ENCODE peak calls at places on chromosome 19, in seven cellular contexts. Z is Caco-2, F is neural progenitor cell, Q is heart left ventricle, H is psoas muscle, S is mammary epithelial cell, R is PC-3. V is an unnamed sample.

GRCh38 chr19:2050991-2051770 is at the start of gene MKNK2:
- DNase-seq in Z (peak), S (peak), H (peak), R (peak), F (peak), Q (peak), V (peak)

GRCh38 chr19:5803752-5804515 is 933 bp upstream of the NRTN start:
- DNase-seq in Q (peak), R (peak), H (peak), S (peak), Z (peak), F (peak), V (peak)

GRCh38 chr19:38730731-38731589 is 13.3 kb downstream of the CAPN12 start:
- DNase-seq in R (no peak), H (no peak), Q (peak), F (no peak), S (no peak), Z (no peak), V (no peak)

GRCh38 chr19:37907735-37908066 is 693 bp downstream of the SIPA1L3 start:
- DNase-seq in R (no peak), H (no peak), Q (no peak), F (no peak), S (no peak), Z (no peak), V (no peak)

GRCh38 chr19:4640247-4641000 is 1.1 kb downstream of the TNFAIP8L1 start:
- DNase-seq in Q (no peak), R (no peak), S (no peak), F (no peak), Z (no peak), H (peak), V (no peak)

GRCh38 chr19:6119031-6119430 is 8.7 kb upstream of the RFX2 start:
- DNase-seq in S (no peak), Q (no peak), Z (no peak), F (no peak), H (no peak), R (no peak), V (no peak)

GRCh38 chr19:38665950-38666661 is 18.7 kb downstream of the ACTN4 start:
- DNase-seq in F (peak), S (no peak), Z (peak), H (peak), Q (peak), R (peak), V (peak)

GRCh38 chr19:525857-526419 is 5.6 kb upstream of the CDC34 start:
- DNase-seq in R (no peak), S (no peak), Q (no peak), F (no peak), H (no peak), Z (no peak), V (no peak)

GRCh38 chr19:737591-738093 is 13.3 kb upstream of the MISP start:
- DNase-seq in Z (peak), H (peak), S (no peak), Q (no peak), F (peak), R (peak), V (peak)

GRCh38 chr19:52689804-52690394 is 44.9 kb downstream of the ZNF611 start:
- DNase-seq in R (no peak), S (no peak), F (peak), Z (peak), H (peak), Q (peak), V (peak)

GRCh38 chr19:53649746-53650593 is 18.2 kb downstream of the DPRX start:
- DNase-seq in H (no peak), F (no peak), R (no peak), Q (no peak), S (no peak), Z (no peak), V (no peak)

GRCh38 chr19:5138606-5139594 is 170.0 kb downstream of the KDM4B start:
- DNase-seq in Q (peak), F (no peak), Z (no peak), H (no peak), R (peak), S (peak), V (no peak)

GRCh38 chr19:4536798-4537197 is 1.8 kb upstream of the PLIN5 start:
- DNase-seq in Q (no peak), R (peak), S (no peak), F (no peak), H (no peak), Z (no peak), V (no peak)

GRCh38 chr19:28940751-28941500 is 272.0 kb downstream of the UQCRFS1 start:
- DNase-seq in Q (no peak), F (no peak), Z (no peak), H (no peak), S (no peak), R (no peak), V (no peak)

GRCh38 chr19:18776288-18776594 is 14.9 kb downstream of the COMP start:
- DNase-seq in H (no peak), Q (no peak), Z (no peak), F (no peak), S (no peak), R (peak), V (no peak)

GRCh38 chr19:3270908-3271307 is 46.4 kb downstream of the CELF5 start:
- DNase-seq in H (no peak), F (peak), S (peak), R (peak), Z (peak), Q (no peak), V (peak)

GRCh38 chr19:57123882-57124281 is 4.1 kb downstream of the USP29 start:
- DNase-seq in F (no peak), H (no peak), Z (no peak), R (no peak), Q (no peak), S (no peak), V (no peak)

GRCh38 chr19:30665449-30665848 is 293.3 kb downstream of the ZNF536 start:
- DNase-seq in S (no peak), R (no peak), H (no peak), F (no peak), Q (no peak), Z (no peak), V (no peak)

GRCh38 chr19:46069841-46070341 is 29.1 kb upstream of the IGFL4 start:
- DNase-seq in F (no peak), Z (no peak), Q (no peak), S (peak), R (peak), H (no peak), V (no peak)

DNA sequence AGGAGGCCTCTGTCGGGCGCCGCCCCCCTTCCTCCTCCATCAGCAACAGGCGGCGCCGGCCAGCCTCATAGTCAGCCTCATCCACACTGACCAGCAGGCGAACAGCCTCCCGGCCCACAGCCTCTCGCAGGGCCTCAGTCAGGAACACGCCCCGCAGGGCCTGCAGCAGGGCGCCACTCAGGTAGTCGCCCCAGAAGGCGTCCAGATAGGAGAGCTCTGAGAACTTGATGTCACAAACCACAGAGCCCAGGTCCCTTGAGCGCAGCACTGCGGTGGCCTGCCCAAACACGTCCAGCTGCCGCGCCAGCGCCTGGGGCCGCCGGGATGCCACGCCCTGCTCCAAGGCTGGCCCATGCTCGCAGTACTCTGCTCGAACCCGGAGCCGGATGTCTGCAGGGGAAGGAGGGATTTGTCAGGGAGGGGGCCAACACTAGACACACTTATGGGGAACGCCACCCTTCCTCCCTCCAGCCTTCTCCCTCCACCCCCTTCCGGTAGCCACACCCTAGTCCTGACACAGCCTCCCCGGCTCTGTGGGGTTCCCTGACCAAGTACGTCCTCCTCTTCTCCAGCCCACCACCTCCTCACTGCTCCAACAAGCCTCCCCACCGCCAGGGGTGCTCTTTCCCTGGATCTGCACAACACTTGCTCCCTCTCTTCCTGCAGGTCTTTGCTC is 17.9 kb downstream of the DEDD2 start:
- DNase-seq in H (peak), F (no peak), Q (peak), S (peak), Z (no peak), R (no peak), V (no peak)
- TF ChIP-seq CTCF in H (no peak), F (no peak), Q (no peak), S (peak), Z (no peak), R (no peak), V (no peak)

GRCh38 chr19:10861118-10861651 is 10.2 kb upstream of the CARM1 start:
- DNase-seq in R (peak), Q (no peak), S (no peak), F (peak), Z (no peak), H (no peak), V (peak)
- TF ChIP-seq CTCF in R (peak), Q (peak), S (peak), F (peak), Z (no peak), H (peak), V (peak)

GRCh38 chr19:55913643-55914268 is 18.4 kb downstream of the NLRP13 start:
- DNase-seq in S (no peak), F (no peak), R (peak), Z (no peak), Q (no peak), H (no peak), V (peak)
- TF ChIP-seq CTCF in S (no peak), F (no peak), R (peak), Z (peak), Q (no peak), H (no peak), V (no peak)

DNA sequence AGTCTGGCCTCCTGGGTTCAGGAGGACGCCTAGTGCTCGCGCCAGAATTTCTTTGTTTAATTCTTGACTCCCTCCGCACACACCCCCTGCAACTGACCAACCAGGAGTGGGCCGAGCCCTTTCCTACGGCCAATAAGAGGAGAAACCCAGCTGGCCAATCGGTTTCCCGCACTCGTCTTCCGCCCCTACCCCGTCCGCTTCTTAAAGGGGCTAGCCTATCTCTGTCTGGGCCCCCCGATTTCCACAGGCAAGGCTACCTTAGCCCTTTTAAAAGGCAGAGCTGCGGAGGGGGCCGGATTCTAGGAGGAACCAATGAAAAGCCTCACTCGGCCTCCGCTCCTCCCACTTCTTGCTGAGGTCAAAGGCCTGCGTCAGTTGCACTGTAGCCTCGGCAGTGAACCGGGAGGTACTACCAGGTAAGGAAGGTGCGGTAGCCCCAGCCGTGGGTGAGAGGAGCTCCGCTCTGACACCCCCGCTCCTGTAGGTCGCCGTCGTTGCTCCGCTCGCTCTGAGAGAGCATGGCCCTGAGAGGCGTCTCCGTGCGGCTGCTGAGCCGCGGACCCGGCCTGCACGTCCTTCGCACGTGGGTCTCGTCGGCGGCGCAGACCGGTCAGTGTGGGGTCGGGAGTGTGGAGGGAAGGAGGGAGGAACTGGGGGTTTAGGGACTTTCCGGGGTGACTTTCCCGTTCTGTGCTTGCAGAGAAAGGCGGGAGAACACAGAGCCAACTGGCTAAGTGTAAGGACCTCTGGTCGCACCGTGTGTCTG is at the start of gene GCDH:
- DNase-seq in Q (peak), Z (peak), R (peak), F (peak), S (peak), H (peak), V (peak)
- TF ChIP-seq CTCF in Q (no peak), Z (no peak), R (no peak), F (no peak), S (no peak), H (no peak), V (no peak)

GRCh38 chr19:20051841-20052768 is 12.8 kb upstream of the ZNF682 start:
- DNase-seq in H (peak), S (peak), Z (peak), Q (peak), F (peak), R (peak), V (peak)
- TF ChIP-seq CTCF in H (no peak), S (no peak), Z (no peak), Q (peak), F (no peak), R (no peak), V (no peak)

DNA sequence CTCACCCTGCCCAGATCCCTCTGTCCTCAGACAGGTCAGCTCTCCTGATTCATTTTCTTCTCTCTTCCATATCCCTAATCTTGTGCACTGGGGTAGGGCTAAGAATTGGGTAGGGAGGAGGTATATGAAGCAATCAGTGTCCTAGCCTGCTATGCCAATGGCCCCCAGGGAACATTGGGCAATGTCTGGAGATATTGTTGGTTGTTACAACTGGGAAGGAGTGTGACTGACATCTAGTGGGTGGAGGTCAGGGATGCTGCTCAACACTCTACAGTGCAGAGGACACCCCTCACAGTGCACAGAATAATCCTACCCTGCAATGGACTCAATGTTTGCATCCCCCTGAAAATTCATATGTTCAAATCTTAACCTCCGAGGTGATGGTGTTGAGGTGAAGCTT is 57.5 kb downstream of the CPAMD8 start:
- DNase-seq in F (no peak), R (peak), S (peak), Z (no peak), Q (no peak), H (no peak), V (peak)
- TF ChIP-seq CTCF in F (no peak), R (peak), S (peak), Z (no peak), Q (no peak), H (no peak), V (no peak)

GRCh38 chr19:58406818-58407657 is 1.4 kb upstream of the ZNF584 start:
- DNase-seq in S (no peak), Q (no peak), R (no peak), H (no peak), Z (no peak), F (peak), V (peak)
- TF ChIP-seq CTCF in S (peak), Q (peak), R (peak), H (peak), Z (peak), F (peak), V (peak)

GRCh38 chr19:34428549-34429285 is 536 bp downstream of the UBA2 start:
- DNase-seq in Z (no peak), Q (peak), R (peak), F (peak), S (peak), H (peak), V (peak)

GRCh38 chr19:34432797-34433196 is 4.6 kb downstream of the UBA2 start:
- DNase-seq in Q (peak), R (no peak), H (no peak), S (no peak), Z (no peak), F (no peak), V (no peak)

GRCh38 chr19:34429553-34429952 is 1.4 kb downstream of the UBA2 start:
- DNase-seq in H (no peak), F (no peak), S (no peak), Q (no peak), R (no peak), Z (no peak), V (no peak)

GRCh38 chr19:34431681-34432402 is 3.7 kb downstream of the UBA2 start:
- DNase-seq in F (no peak), Q (no peak), H (no peak), R (no peak), S (no peak), Z (no peak), V (no peak)

GRCh38 chr19:34430738-34431625 is 2.8 kb downstream of the UBA2 start:
- DNase-seq in Z (peak), Q (no peak), R (peak), F (peak), S (peak), H (no peak), V (peak)
- TF ChIP-seq CTCF in Z (peak), Q (peak), R (peak), F (peak), S (peak), H (peak), V (peak)